ENCODE peak calls at places on chromosome 21, in four cellular contexts. One of them, this sample, is unnamed.

GRCh38 chr21:15057290-15057689 is 7.5 kb downstream of the NRIP1 start:
- DNase-seq in sigmoid colon: no peak
- DNase-seq in cardiac muscle cell: peak
- DNase-seq in AG10803: no peak
- DNase-seq in this sample: no peak

GRCh38 chr21:46080171-46081021 is 17.5 kb upstream of the COL6A2 start:
- DNase-seq in sigmoid colon: peak
- DNase-seq in AG10803: peak
- DNase-seq in cardiac muscle cell: peak
- DNase-seq in this sample: no peak

GRCh38 chr21:31630062-31630711 is 29.3 kb upstream of the SOD1 start:
- DNase-seq in sigmoid colon: no peak
- DNase-seq in AG10803: peak
- DNase-seq in cardiac muscle cell: no peak
- DNase-seq in this sample: peak

GRCh38 chr21:16423921-16424320 is 694.1 kb downstream of the USP25 start:
- DNase-seq in sigmoid colon: no peak
- DNase-seq in AG10803: no peak
- DNase-seq in cardiac muscle cell: no peak
- DNase-seq in this sample: no peak

GRCh38 chr21:46532080-46532479 is 72.8 kb downstream of the S100B start:
- DNase-seq in AG10803: no peak
- DNase-seq in cardiac muscle cell: no peak
- DNase-seq in sigmoid colon: no peak
- DNase-seq in this sample: no peak

GRCh38 chr21:36320421-36321324 is 676 bp downstream of the MORC3 start:
- DNase-seq in sigmoid colon: peak
- DNase-seq in AG10803: peak
- DNase-seq in cardiac muscle cell: peak
- DNase-seq in this sample: peak

GRCh38 chr21:31866077-31866511 is 6.7 kb upstream of the HUNK start:
- DNase-seq in sigmoid colon: peak
- DNase-seq in AG10803: peak
- DNase-seq in cardiac muscle cell: peak
- DNase-seq in this sample: peak

GRCh38 chr21:34639882-34640788 is 25.2 kb upstream of the RCAN1 start:
- DNase-seq in cardiac muscle cell: no peak
- DNase-seq in sigmoid colon: no peak
- DNase-seq in AG10803: no peak
- DNase-seq in this sample: no peak

GRCh38 chr21:40074710-40075109 is 207.5 kb downstream of the PCP4 start:
- DNase-seq in cardiac muscle cell: no peak
- DNase-seq in sigmoid colon: no peak
- DNase-seq in AG10803: no peak
- DNase-seq in this sample: no peak

GRCh38 chr21:35478096-35479080 is 429.3 kb upstream of the RUNX1 start:
- DNase-seq in AG10803: no peak
- DNase-seq in cardiac muscle cell: no peak
- DNase-seq in sigmoid colon: no peak
- DNase-seq in this sample: no peak

GRCh38 chr21:30924171-30924680 is 42.8 kb upstream of the KRTAP11-1 start:
- DNase-seq in AG10803: no peak
- DNase-seq in sigmoid colon: no peak
- DNase-seq in cardiac muscle cell: no peak
- DNase-seq in this sample: no peak

GRCh38 chr21:23578027-23578426 is 2029.3 kb downstream of the MRPL39 start:
- DNase-seq in AG10803: no peak
- DNase-seq in sigmoid colon: no peak
- DNase-seq in cardiac muscle cell: no peak
- DNase-seq in this sample: no peak

GRCh38 chr21:37060296-37060695 is 12.6 kb downstream of the PIGP start:
- DNase-seq in AG10803: peak
- DNase-seq in sigmoid colon: no peak
- DNase-seq in cardiac muscle cell: peak
- DNase-seq in this sample: peak

GRCh38 chr21:39340687-39341086 is 8.2 kb downstream of the HMGN1 start:
- DNase-seq in sigmoid colon: no peak
- DNase-seq in cardiac muscle cell: no peak
- DNase-seq in AG10803: no peak
- DNase-seq in this sample: no peak

GRCh38 chr21:30769724-30770431 is 14.7 kb upstream of the KRTAP21-1 start:
- DNase-seq in cardiac muscle cell: no peak
- DNase-seq in AG10803: no peak
- DNase-seq in sigmoid colon: no peak
- DNase-seq in this sample: no peak

GRCh38 chr21:32884062-32884461 is 112.5 kb upstream of the PAXBP1 start:
- DNase-seq in cardiac muscle cell: no peak
- DNase-seq in AG10803: no peak
- DNase-seq in sigmoid colon: no peak
- DNase-seq in this sample: no peak

GRCh38 chr21:38476385-38476784 is 21.9 kb downstream of the ERG start:
- DNase-seq in sigmoid colon: no peak
- DNase-seq in cardiac muscle cell: peak
- DNase-seq in AG10803: no peak
- DNase-seq in this sample: no peak

GRCh38 chr21:36141513-36141925 is 6.6 kb downstream of the CBR3 start:
- DNase-seq in sigmoid colon: peak
- DNase-seq in cardiac muscle cell: peak
- DNase-seq in AG10803: peak
- DNase-seq in this sample: peak

GRCh38 chr21:15968911-15969310 is 239.1 kb downstream of the USP25 start:
- DNase-seq in sigmoid colon: no peak
- DNase-seq in cardiac muscle cell: no peak
- DNase-seq in AG10803: no peak
- DNase-seq in this sample: no peak

GRCh38 chr21:34521561-34521960 is 9.6 kb upstream of the KCNE1 start:
- DNase-seq in cardiac muscle cell: no peak
- DNase-seq in AG10803: no peak
- DNase-seq in sigmoid colon: no peak
- DNase-seq in this sample: no peak

GRCh38 chr21:40120944-40121575 is 253.8 kb downstream of the PCP4 start:
- DNase-seq in AG10803: peak
- DNase-seq in sigmoid colon: no peak
- DNase-seq in cardiac muscle cell: peak
- DNase-seq in this sample: peak

GRCh38 chr21:37072988-37073416 is at the start of the genes PIGP and TTC3:
- DNase-seq in cardiac muscle cell: peak
- DNase-seq in AG10803: peak
- DNase-seq in sigmoid colon: peak
- DNase-seq in this sample: peak

GRCh38 chr21:38800046-38800758 is 5.5 kb upstream of the ETS2 start:
- DNase-seq in cardiac muscle cell: no peak
- DNase-seq in sigmoid colon: no peak
- DNase-seq in AG10803: no peak
- DNase-seq in this sample: no peak

GRCh38 chr21:36297938-36298572 is 21.9 kb upstream of the MORC3 start:
- DNase-seq in AG10803: peak
- DNase-seq in cardiac muscle cell: no peak
- DNase-seq in sigmoid colon: peak
- DNase-seq in this sample: no peak

GRCh38 chr21:20882462-20883415 is 115.5 kb upstream of the NCAM2 start:
- DNase-seq in sigmoid colon: no peak
- DNase-seq in cardiac muscle cell: peak
- DNase-seq in AG10803: no peak
- DNase-seq in this sample: no peak

GRCh38 chr21:39633043-39633442 is 20.3 kb downstream of the B3GALT5 start:
- DNase-seq in AG10803: peak
- DNase-seq in cardiac muscle cell: no peak
- DNase-seq in sigmoid colon: no peak
- DNase-seq in this sample: peak

GRCh38 chr21:34306246-34306645 is 57.6 kb upstream of the KCNE2 start:
- DNase-seq in cardiac muscle cell: no peak
- DNase-seq in AG10803: no peak
- DNase-seq in sigmoid colon: no peak
- DNase-seq in this sample: no peak

GRCh38 chr21:34603002-34603709 is 11.8 kb downstream of the RCAN1 start:
- DNase-seq in cardiac muscle cell: peak
- DNase-seq in sigmoid colon: peak
- DNase-seq in AG10803: peak
- DNase-seq in this sample: peak

GRCh38 chr21:45823100-45823681 is 158.4 kb upstream of the COL6A1 start:
- DNase-seq in cardiac muscle cell: no peak
- DNase-seq in AG10803: no peak
- DNase-seq in sigmoid colon: peak
- DNase-seq in this sample: no peak

GRCh38 chr21:45858180-45858579 is 123.4 kb upstream of the COL6A1 start:
- DNase-seq in cardiac muscle cell: no peak
- DNase-seq in AG10803: no peak
- DNase-seq in sigmoid colon: no peak
- DNase-seq in this sample: no peak

GRCh38 chr21:16913010-16913409 is 599.8 kb upstream of the CXADR start:
- DNase-seq in sigmoid colon: no peak
- DNase-seq in AG10803: no peak
- DNase-seq in cardiac muscle cell: no peak
- DNase-seq in this sample: no peak

GRCh38 chr21:37073417-37074194 is 552 bp downstream of the TTC3 start:
- DNase-seq in AG10803: peak
- DNase-seq in sigmoid colon: peak
- DNase-seq in cardiac muscle cell: peak
- DNase-seq in this sample: no peak

GRCh38 chr21:37983336-37984095 is 67.3 kb upstream of the KCNJ6 start:
- DNase-seq in cardiac muscle cell: no peak
- DNase-seq in AG10803: no peak
- DNase-seq in sigmoid colon: no peak
- DNase-seq in this sample: peak

GRCh38 chr21:38121888-38122705 is 134.7 kb upstream of the KCNJ15 start:
- DNase-seq in sigmoid colon: no peak
- DNase-seq in AG10803: peak
- DNase-seq in cardiac muscle cell: no peak
- DNase-seq in this sample: no peak

GRCh38 chr21:38669186-38669585 is 136.5 kb upstream of the ETS2 start:
- DNase-seq in cardiac muscle cell: peak
- DNase-seq in AG10803: peak
- DNase-seq in sigmoid colon: no peak
- DNase-seq in this sample: peak

DNA sequence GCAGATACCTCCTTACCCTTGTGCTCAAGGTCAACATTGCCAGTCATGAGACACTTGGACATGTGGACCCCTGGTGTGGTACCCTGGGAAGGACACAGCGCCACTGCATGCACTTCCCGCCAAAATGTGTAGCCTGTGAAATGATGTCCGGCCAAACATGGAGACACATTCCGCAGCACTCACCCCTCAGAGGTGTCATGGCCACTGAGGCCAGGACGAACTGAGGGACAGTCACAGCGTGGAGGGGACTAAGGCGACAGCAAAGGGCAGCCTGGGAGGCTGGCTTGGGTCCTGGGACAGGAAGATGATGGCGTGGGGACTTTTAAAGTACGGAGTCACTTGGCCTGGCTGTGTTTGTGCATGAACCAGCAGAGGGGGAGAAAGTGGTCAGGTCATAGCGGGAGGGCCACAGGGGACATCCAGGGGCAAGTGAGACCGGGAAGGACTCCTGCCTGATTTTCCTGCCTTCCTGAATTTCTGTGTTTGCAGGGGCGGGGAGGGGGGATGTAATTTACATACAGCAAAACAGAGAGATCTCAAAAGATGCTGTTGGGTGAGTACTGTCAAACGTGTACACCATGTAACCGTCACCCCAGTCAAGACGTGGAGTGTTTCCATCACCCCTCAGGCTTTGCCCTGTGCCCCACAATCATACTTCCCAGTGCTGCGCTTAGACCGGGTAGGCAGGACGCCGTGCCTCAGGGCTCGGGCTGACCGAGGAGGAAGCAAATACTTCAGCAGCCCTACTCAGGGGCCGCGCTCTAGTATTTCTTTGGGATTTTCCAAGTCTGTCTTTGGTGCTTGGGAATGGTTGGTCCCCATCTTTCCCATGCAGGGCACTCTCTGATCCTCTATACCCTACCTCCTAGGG is 45.2 kb downstream of the WDR4 start:
- DNase-seq in cardiac muscle cell: no peak
- DNase-seq in sigmoid colon: peak
- DNase-seq in AG10803: no peak
- DNase-seq in this sample: no peak
- TF ChIP-seq CTCF in cardiac muscle cell: no peak
- TF ChIP-seq CTCF in sigmoid colon: no peak
- TF ChIP-seq CTCF in AG10803: no peak
- TF ChIP-seq CTCF in this sample: no peak

GRCh38 chr21:27213328-27213727 is 246.4 kb upstream of the ADAMTS5 start:
- DNase-seq in cardiac muscle cell: peak
- DNase-seq in sigmoid colon: no peak
- DNase-seq in AG10803: no peak
- DNase-seq in this sample: peak
- TF ChIP-seq CTCF in cardiac muscle cell: peak
- TF ChIP-seq CTCF in sigmoid colon: no peak
- TF ChIP-seq CTCF in AG10803: peak
- TF ChIP-seq CTCF in this sample: peak

GRCh38 chr21:42075686-42076471 is 4.8 kb downstream of the UMODL1 start:
- DNase-seq in sigmoid colon: no peak
- DNase-seq in cardiac muscle cell: no peak
- DNase-seq in AG10803: no peak
- DNase-seq in this sample: no peak
- TF ChIP-seq CTCF in sigmoid colon: no peak
- TF ChIP-seq CTCF in cardiac muscle cell: no peak
- TF ChIP-seq CTCF in AG10803: no peak
- TF ChIP-seq CTCF in this sample: no peak

GRCh38 chr21:42500736-42501135 is 4.7 kb upstream of the RSPH1 start:
- DNase-seq in AG10803: no peak
- DNase-seq in cardiac muscle cell: no peak
- DNase-seq in sigmoid colon: no peak
- DNase-seq in this sample: no peak

GRCh38 chr21:42498012-42498411 is 2.0 kb upstream of the RSPH1 start:
- DNase-seq in cardiac muscle cell: no peak
- DNase-seq in sigmoid colon: no peak
- DNase-seq in AG10803: no peak
- DNase-seq in this sample: no peak

GRCh38 chr21:42500225-42500624 is 4.2 kb upstream of the RSPH1 start:
- DNase-seq in AG10803: no peak
- DNase-seq in sigmoid colon: no peak
- DNase-seq in cardiac muscle cell: no peak
- DNase-seq in this sample: no peak

GRCh38 chr21:42496839-42497202 is 797 bp upstream of the RSPH1 start:
- DNase-seq in sigmoid colon: peak
- DNase-seq in cardiac muscle cell: peak
- DNase-seq in AG10803: no peak
- DNase-seq in this sample: no peak

DNA sequence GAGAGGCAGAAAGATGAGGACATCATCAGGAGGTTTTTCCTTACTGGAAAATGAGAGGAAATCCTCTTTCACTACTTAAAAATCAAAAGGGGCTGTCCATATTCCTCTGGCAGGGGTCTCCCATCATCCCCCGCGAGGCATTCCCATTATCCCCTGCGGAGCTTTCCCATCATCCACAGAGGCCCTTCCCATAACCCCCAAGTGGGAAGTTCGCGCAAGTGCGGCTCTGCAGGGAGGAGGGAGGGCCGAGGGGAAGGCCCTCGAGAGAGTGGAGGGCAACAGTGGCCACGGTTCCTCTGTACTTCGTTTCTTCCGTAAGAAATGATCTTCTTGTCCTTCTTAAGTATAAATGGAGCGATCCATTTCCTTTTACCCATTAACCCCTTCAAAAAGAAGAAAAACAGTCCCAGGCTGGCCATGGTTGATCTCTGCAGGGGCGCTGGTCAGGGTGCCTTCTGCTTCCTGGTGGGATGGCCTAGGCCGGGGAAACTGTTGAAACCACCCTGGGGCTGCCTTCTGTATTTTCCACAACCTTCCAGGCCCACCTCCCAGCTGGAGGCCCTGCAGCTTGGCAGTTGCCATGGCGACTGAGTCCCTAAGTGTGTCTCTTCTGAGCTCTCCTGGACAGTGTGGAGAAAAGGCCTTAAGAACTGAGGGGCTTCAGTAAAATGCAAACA is 3.5 kb upstream of the RSPH1 start:
- DNase-seq in sigmoid colon: no peak
- DNase-seq in cardiac muscle cell: peak
- DNase-seq in AG10803: no peak
- DNase-seq in this sample: no peak
- TF ChIP-seq CTCF in sigmoid colon: no peak
- TF ChIP-seq CTCF in cardiac muscle cell: no peak
- TF ChIP-seq CTCF in AG10803: no peak
- TF ChIP-seq CTCF in this sample: no peak